ENCODE peak calls at places on chromosome 4, in seven cellular contexts. One of them, this sample, is unnamed. For H3K27me3, the result is how much of the 10 kb centered on the place peaks cover.

GRCh38 chr4:159297088-159297487 is 194.2 kb downstream of the RAPGEF2 start:
- DNase-seq in body of pancreas: no peak
- DNase-seq in right lobe of liver: no peak
- DNase-seq in dorsolateral prefrontal cortex: no peak
- DNase-seq in tibial artery: no peak
- DNase-seq in fibroblast of lung: peak
- DNase-seq in sigmoid colon: no peak
- DNase-seq in this sample: no peak

GRCh38 chr4:157885785-157886184 is 287.0 kb downstream of the GASK1B start:
- DNase-seq in sigmoid colon: no peak
- DNase-seq in dorsolateral prefrontal cortex: no peak
- DNase-seq in right lobe of liver: no peak
- DNase-seq in fibroblast of lung: no peak
- DNase-seq in body of pancreas: no peak
- DNase-seq in tibial artery: no peak
- DNase-seq in this sample: no peak

GRCh38 chr4:113572620-113573019 is 188.9 kb downstream of the CAMK2D start:
- DNase-seq in sigmoid colon: no peak
- DNase-seq in dorsolateral prefrontal cortex: no peak
- DNase-seq in fibroblast of lung: no peak
- DNase-seq in right lobe of liver: no peak
- DNase-seq in body of pancreas: no peak
- DNase-seq in tibial artery: no peak
- DNase-seq in this sample: no peak

GRCh38 chr4:6222761-6223292 is 22.5 kb upstream of the JAKMIP1 start:
- DNase-seq in fibroblast of lung: no peak
- DNase-seq in sigmoid colon: peak
- DNase-seq in body of pancreas: peak
- DNase-seq in tibial artery: no peak
- DNase-seq in dorsolateral prefrontal cortex: peak
- DNase-seq in right lobe of liver: no peak
- DNase-seq in this sample: no peak

GRCh38 chr4:128519163-128519810 is 231.7 kb upstream of the PGRMC2 start:
- DNase-seq in sigmoid colon: no peak
- DNase-seq in dorsolateral prefrontal cortex: no peak
- DNase-seq in right lobe of liver: no peak
- DNase-seq in body of pancreas: peak
- DNase-seq in fibroblast of lung: peak
- DNase-seq in tibial artery: no peak
- DNase-seq in this sample: no peak

GRCh38 chr4:1809754-1810502 is 16.8 kb downstream of the FGFR3 start:
- DNase-seq in sigmoid colon: peak
- DNase-seq in dorsolateral prefrontal cortex: peak
- DNase-seq in right lobe of liver: peak
- DNase-seq in tibial artery: no peak
- DNase-seq in body of pancreas: peak
- DNase-seq in fibroblast of lung: peak
- DNase-seq in this sample: peak

GRCh38 chr4:53779025-53779424 is 187.7 kb upstream of the LNX1 start:
- DNase-seq in fibroblast of lung: no peak
- DNase-seq in sigmoid colon: no peak
- DNase-seq in tibial artery: no peak
- DNase-seq in body of pancreas: no peak
- DNase-seq in dorsolateral prefrontal cortex: no peak
- DNase-seq in right lobe of liver: no peak
- DNase-seq in this sample: no peak

GRCh38 chr4:159434496-159435241 is 331.8 kb downstream of the RAPGEF2 start:
- DNase-seq in sigmoid colon: no peak
- DNase-seq in dorsolateral prefrontal cortex: no peak
- DNase-seq in tibial artery: no peak
- DNase-seq in body of pancreas: no peak
- DNase-seq in right lobe of liver: no peak
- DNase-seq in fibroblast of lung: peak
- DNase-seq in this sample: no peak

GRCh38 chr4:37993806-37994205 is 33.6 kb downstream of the PTTG2 start:
- DNase-seq in right lobe of liver: no peak
- DNase-seq in fibroblast of lung: no peak
- DNase-seq in tibial artery: no peak
- DNase-seq in body of pancreas: no peak
- DNase-seq in sigmoid colon: no peak
- DNase-seq in dorsolateral prefrontal cortex: no peak
- DNase-seq in this sample: no peak

GRCh38 chr4:150167054-150167453 is 88.8 kb downstream of the DCLK2 start:
- DNase-seq in sigmoid colon: no peak
- DNase-seq in fibroblast of lung: no peak
- DNase-seq in dorsolateral prefrontal cortex: no peak
- DNase-seq in tibial artery: no peak
- DNase-seq in body of pancreas: no peak
- DNase-seq in right lobe of liver: no peak
- DNase-seq in this sample: no peak

GRCh38 chr4:2301221-2301642 is 39.3 kb upstream of the MXD4 start:
- DNase-seq in sigmoid colon: no peak
- DNase-seq in fibroblast of lung: no peak
- DNase-seq in right lobe of liver: no peak
- DNase-seq in body of pancreas: no peak
- DNase-seq in tibial artery: no peak
- DNase-seq in dorsolateral prefrontal cortex: peak
- DNase-seq in this sample: no peak

GRCh38 chr4:88106205-88106604 is 52.2 kb downstream of the ABCG2 start:
- DNase-seq in body of pancreas: no peak
- DNase-seq in dorsolateral prefrontal cortex: no peak
- DNase-seq in fibroblast of lung: peak
- DNase-seq in sigmoid colon: no peak
- DNase-seq in right lobe of liver: no peak
- DNase-seq in tibial artery: no peak
- DNase-seq in this sample: no peak

GRCh38 chr4:156615066-156615514 is 356.5 kb downstream of the PDGFC start:
- DNase-seq in tibial artery: no peak
- DNase-seq in sigmoid colon: no peak
- DNase-seq in fibroblast of lung: peak
- DNase-seq in body of pancreas: no peak
- DNase-seq in dorsolateral prefrontal cortex: no peak
- DNase-seq in right lobe of liver: no peak
- DNase-seq in this sample: no peak

GRCh38 chr4:102552781-102553180 is 51.6 kb downstream of the NFKB1 start:
- DNase-seq in fibroblast of lung: no peak
- DNase-seq in right lobe of liver: no peak
- DNase-seq in dorsolateral prefrontal cortex: no peak
- DNase-seq in body of pancreas: no peak
- DNase-seq in tibial artery: no peak
- DNase-seq in sigmoid colon: no peak
- DNase-seq in this sample: no peak

GRCh38 chr4:16686195-16686594 is 212.2 kb downstream of the LDB2 start:
- DNase-seq in right lobe of liver: no peak
- DNase-seq in body of pancreas: no peak
- DNase-seq in sigmoid colon: no peak
- DNase-seq in dorsolateral prefrontal cortex: no peak
- DNase-seq in fibroblast of lung: peak
- DNase-seq in tibial artery: no peak
- DNase-seq in this sample: no peak

GRCh38 chr4:141636077-141636770 is at the start of gene IL15:
- DNase-seq in dorsolateral prefrontal cortex: peak
- DNase-seq in sigmoid colon: peak
- DNase-seq in fibroblast of lung: peak
- DNase-seq in tibial artery: peak
- DNase-seq in right lobe of liver: peak
- DNase-seq in body of pancreas: peak
- DNase-seq in this sample: peak

GRCh38 chr4:84547211-84547610 is 35.7 kb upstream of the CDS1 start:
- DNase-seq in right lobe of liver: no peak
- DNase-seq in sigmoid colon: no peak
- DNase-seq in tibial artery: no peak
- DNase-seq in dorsolateral prefrontal cortex: no peak
- DNase-seq in fibroblast of lung: no peak
- DNase-seq in body of pancreas: no peak
- DNase-seq in this sample: no peak

GRCh38 chr4:1746265-1746691 is 25.0 kb downstream of the TACC3 start:
- DNase-seq in tibial artery: no peak
- DNase-seq in sigmoid colon: peak
- DNase-seq in right lobe of liver: no peak
- DNase-seq in fibroblast of lung: peak
- DNase-seq in body of pancreas: peak
- DNase-seq in dorsolateral prefrontal cortex: peak
- DNase-seq in this sample: no peak

GRCh38 chr4:48141048-48141447 is 7.0 kb upstream of the TXK start:
- DNase-seq in right lobe of liver: no peak
- DNase-seq in sigmoid colon: no peak
- DNase-seq in dorsolateral prefrontal cortex: no peak
- DNase-seq in body of pancreas: no peak
- DNase-seq in fibroblast of lung: peak
- DNase-seq in tibial artery: no peak
- DNase-seq in this sample: no peak

GRCh38 chr4:104064650-104065577 is 345.1 kb upstream of the TACR3 start:
- DNase-seq in right lobe of liver: peak
- DNase-seq in tibial artery: peak
- DNase-seq in dorsolateral prefrontal cortex: peak
- DNase-seq in sigmoid colon: no peak
- DNase-seq in fibroblast of lung: peak
- DNase-seq in body of pancreas: peak
- DNase-seq in this sample: no peak

GRCh38 chr4:82275431-82276423 is 98.1 kb downstream of the HNRNPD start:
- DNase-seq in right lobe of liver: no peak
- DNase-seq in fibroblast of lung: no peak
- DNase-seq in dorsolateral prefrontal cortex: no peak
- DNase-seq in tibial artery: no peak
- DNase-seq in sigmoid colon: no peak
- DNase-seq in body of pancreas: no peak
- DNase-seq in this sample: no peak

GRCh38 chr4:169663894-169664293 is 43.5 kb downstream of the CLCN3 start:
- DNase-seq in body of pancreas: no peak
- DNase-seq in fibroblast of lung: no peak
- DNase-seq in sigmoid colon: no peak
- DNase-seq in right lobe of liver: no peak
- DNase-seq in tibial artery: no peak
- DNase-seq in dorsolateral prefrontal cortex: no peak
- DNase-seq in this sample: no peak

GRCh38 chr4:27017623-27018022 is 157.0 kb downstream of the STIM2 start:
- DNase-seq in sigmoid colon: no peak
- DNase-seq in tibial artery: no peak
- DNase-seq in right lobe of liver: no peak
- DNase-seq in fibroblast of lung: no peak
- DNase-seq in body of pancreas: no peak
- DNase-seq in dorsolateral prefrontal cortex: no peak
- DNase-seq in this sample: no peak

GRCh38 chr4:31548823-31549222 is 828.7 kb downstream of the PCDH7 start:
- DNase-seq in fibroblast of lung: peak
- DNase-seq in right lobe of liver: no peak
- DNase-seq in sigmoid colon: no peak
- DNase-seq in dorsolateral prefrontal cortex: no peak
- DNase-seq in body of pancreas: no peak
- DNase-seq in tibial artery: peak
- DNase-seq in this sample: no peak
- TF ChIP-seq CTCF in fibroblast of lung: no peak
- TF ChIP-seq CTCF in right lobe of liver: no peak
- TF ChIP-seq CTCF in sigmoid colon: no peak
- TF ChIP-seq CTCF in dorsolateral prefrontal cortex: no peak
- TF ChIP-seq CTCF in body of pancreas: no peak
- TF ChIP-seq CTCF in tibial artery: no peak
- TF ChIP-seq CTCF in this sample: no peak

DNA sequence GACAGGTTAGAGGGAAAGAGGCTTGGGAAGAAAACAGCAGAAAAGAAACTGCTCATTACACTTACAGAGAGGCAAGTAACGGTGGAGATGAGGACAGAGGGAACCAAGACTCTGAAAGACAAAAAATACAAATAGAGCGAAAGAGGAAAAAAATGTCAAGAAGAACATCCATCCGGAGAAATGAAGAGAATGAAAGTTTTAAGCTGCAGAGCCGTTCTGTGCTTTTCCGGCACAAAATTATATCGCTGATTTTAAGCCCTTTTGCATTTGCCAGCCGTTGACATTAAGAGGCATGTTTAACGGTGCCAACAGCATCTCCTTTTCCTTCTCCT is 236 bp downstream of the PCDH10 start:
- DNase-seq in fibroblast of lung: no peak
- DNase-seq in dorsolateral prefrontal cortex: no peak
- DNase-seq in body of pancreas: no peak
- DNase-seq in tibial artery: no peak
- DNase-seq in sigmoid colon: no peak
- DNase-seq in right lobe of liver: no peak
- DNase-seq in this sample: no peak
- H3K27me3 ChIP-seq in fibroblast of lung: under half
- H3K27me3 ChIP-seq in dorsolateral prefrontal cortex: under half
- H3K27me3 ChIP-seq in body of pancreas: under half
- H3K27me3 ChIP-seq in tibial artery: under half
- H3K27me3 ChIP-seq in sigmoid colon: under half
- H3K27me3 ChIP-seq in right lobe of liver: under half
- H3K27me3 ChIP-seq in this sample: half or more

GRCh38 chr4:32334759-32335158 is 1614.6 kb downstream of the PCDH7 start:
- DNase-seq in dorsolateral prefrontal cortex: no peak
- DNase-seq in fibroblast of lung: no peak
- DNase-seq in body of pancreas: no peak
- DNase-seq in sigmoid colon: no peak
- DNase-seq in right lobe of liver: no peak
- DNase-seq in tibial artery: no peak
- DNase-seq in this sample: no peak

GRCh38 chr4:32341342-32341741 is 1621.2 kb downstream of the PCDH7 start:
- DNase-seq in fibroblast of lung: no peak
- DNase-seq in tibial artery: no peak
- DNase-seq in dorsolateral prefrontal cortex: no peak
- DNase-seq in body of pancreas: no peak
- DNase-seq in sigmoid colon: no peak
- DNase-seq in right lobe of liver: no peak
- DNase-seq in this sample: no peak

GRCh38 chr4:32342054-32342453 is 1621.9 kb downstream of the PCDH7 start:
- DNase-seq in dorsolateral prefrontal cortex: no peak
- DNase-seq in fibroblast of lung: no peak
- DNase-seq in sigmoid colon: no peak
- DNase-seq in right lobe of liver: no peak
- DNase-seq in tibial artery: no peak
- DNase-seq in body of pancreas: no peak
- DNase-seq in this sample: no peak

GRCh38 chr4:32337403-32337802 is 1617.2 kb downstream of the PCDH7 start:
- DNase-seq in tibial artery: no peak
- DNase-seq in right lobe of liver: no peak
- DNase-seq in dorsolateral prefrontal cortex: no peak
- DNase-seq in sigmoid colon: no peak
- DNase-seq in fibroblast of lung: no peak
- DNase-seq in body of pancreas: no peak
- DNase-seq in this sample: no peak

GRCh38 chr4:32340591-32340990 is 1620.4 kb downstream of the PCDH7 start:
- DNase-seq in fibroblast of lung: no peak
- DNase-seq in sigmoid colon: no peak
- DNase-seq in right lobe of liver: no peak
- DNase-seq in tibial artery: no peak
- DNase-seq in body of pancreas: no peak
- DNase-seq in dorsolateral prefrontal cortex: no peak
- DNase-seq in this sample: no peak
- TF ChIP-seq CTCF in fibroblast of lung: no peak
- TF ChIP-seq CTCF in sigmoid colon: no peak
- TF ChIP-seq CTCF in right lobe of liver: no peak
- TF ChIP-seq CTCF in tibial artery: no peak
- TF ChIP-seq CTCF in body of pancreas: no peak
- TF ChIP-seq CTCF in dorsolateral prefrontal cortex: no peak
- TF ChIP-seq CTCF in this sample: no peak

DNA sequence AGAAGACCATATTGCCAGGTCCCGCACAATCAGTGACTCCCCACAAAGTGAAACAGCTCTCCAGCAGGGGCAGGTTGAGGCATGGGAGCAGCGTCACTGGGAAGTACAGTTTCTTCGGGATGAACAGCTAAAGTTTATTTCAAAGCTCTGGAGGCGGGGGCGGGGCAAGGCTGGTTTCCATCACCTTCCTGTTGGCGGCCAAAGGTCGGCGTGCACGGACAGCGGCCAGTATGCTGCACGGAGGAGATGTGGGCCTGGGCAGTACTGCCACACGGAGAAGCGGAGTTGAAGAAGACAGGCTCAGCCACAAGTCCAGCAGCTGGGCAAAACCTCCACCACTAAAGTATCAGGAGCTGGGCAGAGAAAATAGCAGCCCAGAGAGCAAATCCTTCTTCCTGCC is 964 bp upstream of the ZNF518B start:
- DNase-seq in right lobe of liver: no peak
- DNase-seq in dorsolateral prefrontal cortex: no peak
- DNase-seq in tibial artery: no peak
- DNase-seq in fibroblast of lung: no peak
- DNase-seq in sigmoid colon: no peak
- DNase-seq in body of pancreas: no peak
- DNase-seq in this sample: no peak
- H3K27me3 ChIP-seq in right lobe of liver: under half
- H3K27me3 ChIP-seq in dorsolateral prefrontal cortex: under half
- H3K27me3 ChIP-seq in tibial artery: under half
- H3K27me3 ChIP-seq in fibroblast of lung: under half
- H3K27me3 ChIP-seq in sigmoid colon: under half
- H3K27me3 ChIP-seq in body of pancreas: under half
- H3K27me3 ChIP-seq in this sample: under half